ENCODE peak calls at places on chromosomes 1 and 21, in nine cellular contexts. Q, C, R, K, P, I, L, T and N are unnamed samples.

GRCh38 chr1:49036700-49037099 is 260.0 kb upstream of the BEND5 start:
- DNase-seq in R (no peak), P (no peak), Q (no peak), K (no peak), I (no peak), C (no peak), L (no peak), T (no peak), N (no peak)

GRCh38 chr1:216616425-216616824 is 106.8 kb downstream of the ESRRG start:
- DNase-seq in I (no peak), T (no peak), Q (no peak), K (no peak), L (no peak), C (no peak), R (no peak), P (no peak), N (no peak)

GRCh38 chr1:226001852-226002666 is 2.9 kb upstream of the SDE2 start:
- DNase-seq in L (peak; percentile 40), C (peak; percentile 17), P (peak; percentile 83), T (peak; percentile 84), I (no peak), K (no peak), R (peak; percentile 89), Q (peak; percentile 92), N (peak; percentile 87)

GRCh38 chr1:1080122-1080753 is 6.1 kb upstream of the RNF223 start:
- DNase-seq in I (peak; percentile 35), K (no peak), P (no peak), C (peak; percentile 89), Q (peak; percentile 67), T (peak; percentile 68), L (peak; percentile 62), R (no peak), N (peak; percentile 16)

GRCh38 chr1:231937013-231937754 is 310.6 kb downstream of the DISC1 start:
- DNase-seq in I (no peak), K (no peak), R (no peak), P (no peak), L (peak; percentile 87), Q (no peak), C (no peak), T (no peak), N (no peak)

GRCh38 chr21:15333943-15334342 is 269.1 kb upstream of the NRIP1 start:
- DNase-seq in Q (no peak), P (no peak), L (no peak), R (no peak), I (no peak), K (no peak), T (no peak), C (no peak), N (no peak)

GRCh38 chr1:150613061-150613920 is 16.1 kb downstream of the ENSA start:
- DNase-seq in R (peak; percentile 22), K (no peak), I (peak; percentile 57), P (peak; percentile 59), L (no peak), Q (no peak), C (peak; percentile 90), T (no peak), N (peak; percentile 86)

GRCh38 chr1:77706321-77706720 is 23.9 kb upstream of the ZZZ3 start:
- DNase-seq in T (no peak), R (no peak), K (no peak), I (no peak), C (no peak), P (no peak), L (no peak), Q (no peak), N (no peak)

GRCh38 chr1:101298663-101299062 is 61.8 kb downstream of the S1PR1 start:
- DNase-seq in T (no peak), L (no peak), R (no peak), P (no peak), K (no peak), C (no peak), I (no peak), Q (no peak), N (no peak)

GRCh38 chr1:32285658-32286057 is 6.2 kb upstream of the HDAC1 start:
- DNase-seq in R (no peak), C (no peak), P (no peak), T (no peak), I (no peak), L (no peak), K (no peak), Q (no peak), N (no peak)

GRCh38 chr1:32963746-32964460 is 706 bp downstream of the RNF19B start:
- DNase-seq in P (peak; percentile 49), T (peak; percentile 84), Q (peak; percentile 90), R (peak; percentile 30), I (peak; percentile 50), C (peak; percentile 29), L (peak; percentile 51), K (peak; percentile 48), N (peak; percentile 35)

GRCh38 chr1:201842472-201843020 is 13.6 kb downstream of the IPO9 start:
- DNase-seq in Q (no peak), I (no peak), C (no peak), L (no peak), T (no peak), K (no peak), P (no peak), R (no peak), N (peak; percentile 22)

GRCh38 chr1:163650624-163651023 is 328.9 kb downstream of the NUF2 start:
- DNase-seq in I (no peak), R (peak; percentile 55), Q (no peak), P (no peak), K (no peak), T (no peak), C (no peak), L (no peak), N (no peak)

GRCh38 chr1:173062156-173062938 is 11.6 kb upstream of the TNFSF18 start:
- DNase-seq in K (no peak), T (no peak), Q (no peak), I (peak; percentile 66), P (no peak), C (peak; percentile 29), L (no peak), R (no peak), N (peak; percentile 21)

GRCh38 chr21:41964171-41964570 is 10.4 kb upstream of the C2CD2 start:
- DNase-seq in P (no peak), I (no peak), L (no peak), R (no peak), K (no peak), Q (no peak), T (no peak), C (no peak), N (no peak)

GRCh38 chr1:172935062-172935592 is 115.6 kb downstream of the TNFSF18 start:
- DNase-seq in C (no peak), K (no peak), T (no peak), L (no peak), R (no peak), I (no peak), P (no peak), Q (no peak), N (peak; percentile 23)

GRCh38 chr1:234611153-234611798 is 1.3 kb upstream of the IRF2BP2 start:
- DNase-seq in T (no peak), C (peak; percentile 92), P (no peak), I (no peak), R (peak; percentile 88), L (no peak), Q (no peak), K (no peak), N (peak; percentile 85)

GRCh38 chr1:224080082-224080774 is 33.7 kb upstream of the FBXO28 start:
- DNase-seq in Q (no peak), K (no peak), R (no peak), I (no peak), L (no peak), C (no peak), P (no peak), T (no peak), N (peak; percentile 32)

GRCh38 chr1:55717111-55717510 is 501.9 kb upstream of the USP24 start:
- DNase-seq in Q (no peak), C (no peak), I (no peak), R (no peak), P (no peak), L (no peak), K (no peak), T (no peak), N (peak; percentile 34)

GRCh38 chr1:9008236-9008635 is 18.0 kb downstream of the SLC2A7 start:
- DNase-seq in I (no peak), P (peak; percentile 66), K (no peak), R (no peak), Q (no peak), L (no peak), T (peak; percentile 37), C (no peak), N (no peak)

GRCh38 chr1:61967750-61968149 is 225.5 kb downstream of the PATJ start:
- DNase-seq in I (no peak), T (no peak), C (no peak), Q (no peak), P (no peak), L (no peak), K (no peak), R (no peak), N (no peak)

GRCh38 chr1:185971688-185972087 is 237.5 kb downstream of the HMCN1 start:
- DNase-seq in T (no peak), L (no peak), I (peak; percentile 20), Q (no peak), K (no peak), R (no peak), C (no peak), P (no peak), N (no peak)

GRCh38 chr1:24464378-24464770 is 38.3 kb upstream of the RCAN3 start:
- DNase-seq in K (no peak), L (no peak), I (no peak), Q (no peak), C (no peak), R (no peak), T (no peak), P (no peak), N (peak; percentile 5)

GRCh38 chr1:39833121-39833520 is 44.5 kb upstream of the BMP8B start:
- DNase-seq in Q (no peak), K (no peak), R (no peak), L (no peak), P (no peak), C (no peak), I (no peak), T (no peak), N (peak; percentile 24)

GRCh38 chr1:54919367-54920359 is 32.7 kb upstream of the DHCR24 start:
- DNase-seq in C (no peak), R (no peak), I (no peak), T (no peak), P (no peak), Q (no peak), K (no peak), L (no peak), N (no peak)

GRCh38 chr1:226946841-226947240 is 6.7 kb downstream of the COQ8A start:
- DNase-seq in Q (no peak), I (no peak), L (no peak), P (no peak), R (no peak), T (no peak), K (no peak), C (no peak), N (no peak)

GRCh38 chr1:77412069-77412793 is 130.4 kb downstream of the AK5 start:
- DNase-seq in P (no peak), L (no peak), T (no peak), R (no peak), I (peak; percentile 50), C (peak; percentile 52), Q (no peak), K (no peak), N (peak; percentile 46)

GRCh38 chr1:43522776-43523480 is 7.8 kb upstream of the PTPRF start:
- DNase-seq in Q (peak; percentile 21), T (no peak), L (no peak), P (no peak), K (no peak), I (peak; percentile 79), R (no peak), C (peak; percentile 92), N (peak; percentile 15)

GRCh38 chr1:156838972-156839371 is 19.9 kb downstream of the INSRR start:
- DNase-seq in Q (no peak), T (no peak), C (no peak), P (no peak), K (no peak), R (no peak), L (no peak), I (peak; percentile 41), N (no peak)

GRCh38 chr1:12472798-12473551 is 145.0 kb downstream of the DHRS3 start:
- DNase-seq in K (no peak), I (no peak), R (no peak), P (peak; percentile 79), Q (no peak), L (no peak), C (no peak), T (peak; percentile 63), N (no peak)

GRCh38 chr1:218426343-218426657 is 81.2 kb downstream of the TGFB2 start:
- DNase-seq in Q (no peak), T (no peak), L (no peak), R (no peak), I (no peak), P (no peak), C (peak; percentile 79), K (no peak), N (peak; percentile 53)